ENCODE peak calls at places on chromosome 22, in five cellular contexts. E, O, P, C and Y are unnamed samples.

GRCh38 chr22:23305321-23305910 is 125.1 kb downstream of the BCR start:
- DNase-seq in E (no peak), O (no peak), P (peak; percentile 58), C (no peak), Y (no peak)

GRCh38 chr22:43317252-43317651 is 25.9 kb downstream of the SCUBE1 start:
- DNase-seq in E (no peak), O (no peak), P (no peak), C (no peak), Y (no peak)

GRCh38 chr22:40421941-40422340 is 51.5 kb downstream of the SGSM3 start:
- DNase-seq in E (no peak), O (no peak), P (no peak), C (no peak), Y (no peak)

GRCh38 chr22:39016592-39016991 is 2.5 kb downstream of the APOBEC3C start:
- DNase-seq in E (no peak), O (no peak), P (no peak), C (no peak), Y (no peak)

GRCh38 chr22:45090364-45090960 is 73.3 kb upstream of the NUP50 start:
- DNase-seq in E (peak; percentile 36), O (no peak), P (peak; percentile 24), C (no peak), Y (no peak)

GRCh38 chr22:41215926-41216325 is 10.8 kb downstream of the L3MBTL2 start:
- DNase-seq in E (no peak), O (no peak), P (no peak), C (no peak), Y (no peak)

GRCh38 chr22:31537019-31537535 is 40.7 kb downstream of the SFI1 start:
- DNase-seq in E (no peak), O (no peak), P (no peak), C (no peak), Y (no peak)

GRCh38 chr22:23526588-23527315 is 53.3 kb downstream of the IGLL1 start:
- DNase-seq in E (no peak), O (no peak), P (no peak), C (no peak), Y (no peak)

GRCh38 chr22:24149191-24149590 is 32.1 kb upstream of the SUSD2 start:
- DNase-seq in E (no peak), O (no peak), P (no peak), C (no peak), Y (no peak)

GRCh38 chr22:48333323-48333763 is 1494.3 kb downstream of the BRD1 start:
- DNase-seq in E (no peak), O (no peak), P (no peak), C (no peak), Y (no peak)

GRCh38 chr22:48241658-48242057 is 1479.2 kb downstream of the TBC1D22A start:
- DNase-seq in E (peak; percentile 23), O (no peak), P (no peak), C (no peak), Y (no peak)

GRCh38 chr22:50481440-50482106 is at the start of gene ADM2:
- DNase-seq in E (peak; percentile 62), O (peak; percentile 41), P (peak; percentile 56), C (peak; percentile 45), Y (no peak)

GRCh38 chr22:42907404-42908081 is 50.5 kb upstream of the ARFGAP3 start:
- DNase-seq in E (no peak), O (no peak), P (no peak), C (no peak), Y (no peak)

GRCh38 chr22:19607198-19608113 is 83.2 kb upstream of the CLDN5 start:
- DNase-seq in E (peak; percentile 40), O (no peak), P (no peak), C (peak; percentile 51), Y (no peak)

GRCh38 chr22:25663654-25664053 is 78.3 kb upstream of the MYO18B start:
- DNase-seq in E (no peak), O (no peak), P (no peak), C (no peak), Y (no peak)

GRCh38 chr22:42408815-42409529 is 23.2 kb downstream of the NFAM1 start:
- DNase-seq in E (no peak), O (no peak), P (no peak), C (no peak), Y (no peak)

GRCh38 chr22:25824828-25825474 is 83.0 kb downstream of the MYO18B start:
- DNase-seq in E (no peak), O (no peak), P (no peak), C (no peak), Y (no peak)

GRCh38 chr22:36104988-36105387 is 55.6 kb downstream of the APOL3 start:
- DNase-seq in E (no peak), O (no peak), P (no peak), C (no peak), Y (no peak)

GRCh38 chr22:42052765-42053164 is 17.8 kb downstream of the NAGA start:
- DNase-seq in E (no peak), O (no peak), P (no peak), C (no peak), Y (no peak)

GRCh38 chr22:33984211-33984610 is 63.9 kb upstream of the LARGE1 start:
- DNase-seq in E (no peak), O (no peak), P (no peak), C (no peak), Y (no peak)

GRCh38 chr22:31230155-31230870 is 18.2 kb downstream of the LIMK2 start:
- DNase-seq in E (no peak), O (no peak), P (no peak), C (no peak), Y (no peak)

GRCh38 chr22:38069372-38070249 is 12.4 kb downstream of the PICK1 start:
- DNase-seq in E (no peak), O (no peak), P (peak; percentile 78), C (no peak), Y (no peak)

GRCh38 chr22:35632902-35633301 is 15.3 kb upstream of the APOL6 start:
- DNase-seq in E (no peak), O (no peak), P (no peak), C (no peak), Y (no peak)

GRCh38 chr22:39238124-39238466 is 6.7 kb downstream of the PDGFB start:
- DNase-seq in E (no peak), O (no peak), P (no peak), C (no peak), Y (no peak)

GRCh38 chr22:37559901-37560681 is at the start of gene CDC42EP1:
- DNase-seq in E (peak; percentile 74), O (no peak), P (peak; percentile 79), C (no peak), Y (no peak)

GRCh38 chr22:25334091-25334490 is 114.7 kb downstream of the CRYBB2 start:
- DNase-seq in E (peak; percentile 72), O (no peak), P (no peak), C (no peak), Y (no peak)

GRCh38 chr22:26590525-26590858 is 560 bp upstream of the TPST2 start:
- DNase-seq in E (no peak), O (no peak), P (no peak), C (no peak), Y (no peak)

GRCh38 chr22:44347549-44347948 is 34.8 kb upstream of the SHISAL1 start:
- DNase-seq in E (no peak), O (no peak), P (no peak), C (no peak), Y (no peak)

GRCh38 chr22:49255741-49256318 is 571.8 kb downstream of the BRD1 start:
- DNase-seq in E (peak; percentile 15), O (no peak), P (no peak), C (no peak), Y (no peak)

GRCh38 chr22:24265734-24266133 is 4.9 kb upstream of the SPECC1L start:
- DNase-seq in E (no peak), O (no peak), P (no peak), C (no peak), Y (no peak)

GRCh38 chr22:36073476-36073875 is 44.9 kb upstream of the RBFOX2 start:
- DNase-seq in E (no peak), O (no peak), P (peak; percentile 21), C (no peak), Y (no peak)

GRCh38 chr22:28029201-28029948 is 110.3 kb upstream of the PITPNB start:
- DNase-seq in E (peak; percentile 82), O (no peak), P (no peak), C (no peak), Y (no peak)

GRCh38 chr22:45460288-45461109 is 42.2 kb upstream of the FBLN1 start:
- DNase-seq in E (no peak), O (no peak), P (peak; percentile 70), C (no peak), Y (no peak)

GRCh38 chr22:44584256-44584902 is 86.3 kb upstream of the RTL6 start:
- DNase-seq in E (no peak), O (no peak), P (no peak), C (no peak), Y (no peak)

GRCh38 chr22:19177164-19178064 is 1.1 kb downstream of the SLC25A1 start:
- DNase-seq in E (no peak), O (no peak), P (no peak), C (no peak), Y (no peak)

GRCh38 chr22:39013923-39014722 is at the start of gene APOBEC3C:
- DNase-seq in E (peak; percentile 78), O (peak; percentile 35), P (peak; percentile 90), C (peak; percentile 54), Y (no peak)

GRCh38 chr22:45425101-45425500 is 11.6 kb downstream of the RIBC2 start:
- DNase-seq in E (no peak), O (no peak), P (peak; percentile 64), C (no peak), Y (no peak)